ENCODE peak calls at places on chromosomes 12 and 14, in eight cellular contexts. Q, T, I, D, G, B, M and L are unnamed samples. For H3K27me3, the result is how much of the 10 kb centered on the place peaks cover.

GRCh38 chr12:24889403-24889802 is 59.5 kb downstream of the BCAT1 start:
- DNase-seq in I (no peak), M (no peak), B (no peak), D (no peak), T (no peak), Q (no peak), G (no peak), L (no peak)

GRCh38 chr14:51104467-51104866 is 9.6 kb upstream of the TRIM9 start:
- DNase-seq in M (no peak), T (no peak), Q (no peak), B (no peak), G (no peak), D (no peak), I (no peak), L (no peak)

GRCh38 chr12:82426081-82426480 is 67.8 kb downstream of the METTL25 start:
- DNase-seq in G (peak), M (no peak), T (no peak), I (no peak), Q (no peak), D (no peak), B (no peak), L (no peak)

GRCh38 chr14:66206554-66206953 is 279.6 kb upstream of the CCDC196 start:
- DNase-seq in T (no peak), Q (no peak), B (no peak), G (no peak), I (no peak), M (no peak), D (no peak), L (no peak)

GRCh38 chr14:99270491-99271287 is 1.3 kb downstream of the BCL11B start:
- DNase-seq in G (no peak), D (no peak), I (peak), T (no peak), Q (no peak), M (no peak), B (no peak), L (peak)

GRCh38 chr14:54603362-54603761 is 36.4 kb downstream of the SAMD4A start:
- DNase-seq in T (no peak), B (peak), D (peak), M (peak), I (no peak), G (peak), Q (no peak), L (no peak)

GRCh38 chr12:125734137-125734536 is 668.9 kb downstream of the AACS start:
- DNase-seq in T (no peak), Q (no peak), I (no peak), B (no peak), G (no peak), M (no peak), D (no peak), L (no peak)

GRCh38 chr12:131620946-131621681 is 89.8 kb upstream of the SFSWAP start:
- DNase-seq in M (no peak), Q (no peak), G (no peak), I (no peak), B (no peak), D (no peak), T (no peak), L (peak)

GRCh38 chr14:94344389-94344788 is 21.3 kb upstream of the SERPINA6 start:
- DNase-seq in G (no peak), I (no peak), T (no peak), D (no peak), Q (no peak), B (no peak), M (no peak), L (no peak)

GRCh38 chr12:128976120-128976519 is 122.8 kb downstream of the GLT1D1 start:
- DNase-seq in T (peak), G (no peak), M (no peak), B (peak), I (peak), Q (no peak), D (no peak), L (no peak)

GRCh38 chr12:53220857-53221202 is 11.2 kb downstream of the RARG start:
- DNase-seq in M (peak), D (peak), Q (no peak), I (peak), G (peak), B (peak), T (no peak), L (peak)

GRCh38 chr14:36510078-36510799 is 9.8 kb downstream of the NKX2-1 start:
- DNase-seq in G (peak), I (peak), B (no peak), T (no peak), Q (no peak), D (peak), M (no peak), L (peak)

GRCh38 chr12:2613674-2614073 is 181.1 kb upstream of the FKBP4 start:
- DNase-seq in I (no peak), Q (peak), B (peak), G (peak), M (peak), D (peak), T (no peak), L (peak)

GRCh38 chr12:113466770-113467153 is 4.9 kb downstream of the LHX5 start:
- DNase-seq in M (no peak), I (no peak), T (no peak), D (no peak), Q (no peak), G (no peak), B (no peak), L (peak)

GRCh38 chr14:101017806-101018560 is 114.5 kb upstream of the RTL1 start:
- DNase-seq in B (no peak), T (no peak), M (no peak), D (no peak), G (no peak), Q (no peak), I (no peak), L (no peak)

GRCh38 chr12:52277486-52278245 is 3.2 kb downstream of the KRT86 start:
- DNase-seq in I (no peak), T (no peak), D (no peak), B (no peak), G (no peak), Q (no peak), M (no peak), L (no peak)

GRCh38 chr12:130161261-130162231 is 718 bp upstream of the FZD10 start:
- DNase-seq in D (peak), T (peak), M (no peak), G (peak), Q (no peak), I (peak), B (no peak), L (peak)

DNA sequence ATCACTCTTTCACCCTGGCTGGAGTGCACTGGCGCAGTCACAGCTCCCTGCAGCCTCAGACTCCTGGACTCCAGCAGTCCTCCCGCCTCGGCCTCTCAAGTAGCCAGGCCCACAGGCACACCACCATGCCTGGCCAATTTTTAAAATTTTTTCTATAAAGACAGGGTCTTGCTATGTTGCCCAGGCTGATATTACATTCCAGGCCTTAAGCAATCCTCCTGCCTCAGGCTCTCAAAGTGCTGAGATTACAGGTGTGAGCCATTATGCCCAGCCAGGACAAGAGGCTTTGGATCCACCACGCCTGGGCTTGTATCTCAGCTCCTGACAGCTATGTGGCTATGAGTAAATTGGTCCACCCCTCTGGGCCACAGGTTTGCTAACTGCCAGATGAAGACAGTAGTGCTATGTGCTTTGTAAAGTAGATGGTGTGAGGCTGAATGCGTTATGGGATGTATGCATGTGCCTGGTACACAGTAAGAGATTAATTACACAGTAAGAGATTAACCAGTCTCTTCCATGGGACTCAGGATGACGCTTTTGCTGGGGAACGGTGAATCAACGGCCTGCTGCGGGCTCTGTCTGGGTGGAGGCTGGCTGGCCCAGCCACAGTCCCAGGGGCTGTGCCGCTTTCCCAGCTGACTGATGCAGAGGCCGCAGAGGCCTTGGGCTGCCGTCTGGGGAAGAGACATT is 53.3 kb upstream of the NCOR2 start:
- DNase-seq in M (peak), Q (peak), T (no peak), I (no peak), B (no peak), G (peak), D (peak), L (peak)
- H3K27me3 ChIP-seq in M (under half), Q (under half), T (under half), I (under half), B (under half), G (under half), D (under half), L (under half)

GRCh38 chr14:105168093-105168420 is 519 bp downstream of the JAG2 start:
- DNase-seq in G (no peak), M (no peak), T (no peak), I (no peak), B (no peak), Q (no peak), D (no peak), L (no peak)
- H3K4me2 ChIP-seq in G (no peak), M (no peak), T (peak), I (peak), B (peak), Q (peak), D (peak), L (no peak)

GRCh38 chr12:55428844-55429243 is 2.8 kb downstream of the OR6C76 start:
- DNase-seq in Q (no peak), M (no peak), B (no peak), T (no peak), D (no peak), G (no peak), I (no peak), L (no peak)
- TF ChIP-seq CTCF in Q (no peak), M (no peak), B (no peak), T (no peak), D (no peak), G (no peak), I (no peak), L (no peak)

GRCh38 chr14:77144412-77145115 is 3.0 kb upstream of the ZDHHC22 start:
- DNase-seq in B (no peak), T (no peak), D (no peak), G (no peak), Q (no peak), I (no peak), M (no peak), L (no peak)
- H3K27me3 ChIP-seq in B (half or more), T (under half), D (half or more), G (half or more), Q (half or more), I (half or more), M (half or more), L (half or more)

DNA sequence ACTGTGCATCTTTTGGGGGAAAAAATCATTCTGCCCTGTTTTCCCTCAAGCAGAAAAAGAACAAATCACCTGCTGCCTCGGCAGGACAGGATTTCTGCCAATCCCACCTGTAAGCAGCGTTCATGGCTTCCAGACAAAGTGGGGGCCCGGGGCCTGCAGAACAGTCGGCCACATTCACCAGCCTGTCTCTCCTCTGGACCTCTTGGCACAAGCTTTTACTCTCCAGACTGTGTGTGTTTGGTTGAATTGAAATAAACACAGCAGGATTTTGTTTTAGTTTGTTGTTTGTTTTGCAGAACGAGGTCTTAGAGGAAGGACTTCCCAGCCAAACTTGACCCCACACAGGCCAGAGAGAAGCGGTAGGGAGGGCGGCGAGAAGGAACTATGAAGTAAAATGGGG is 41.7 kb upstream of the FOS start:
- DNase-seq in M (no peak), B (no peak), I (no peak), D (no peak), T (no peak), G (no peak), Q (no peak), L (no peak)
- H3K4me2 ChIP-seq in M (no peak), B (no peak), I (no peak), D (no peak), T (no peak), G (no peak), Q (no peak), L (no peak)

DNA sequence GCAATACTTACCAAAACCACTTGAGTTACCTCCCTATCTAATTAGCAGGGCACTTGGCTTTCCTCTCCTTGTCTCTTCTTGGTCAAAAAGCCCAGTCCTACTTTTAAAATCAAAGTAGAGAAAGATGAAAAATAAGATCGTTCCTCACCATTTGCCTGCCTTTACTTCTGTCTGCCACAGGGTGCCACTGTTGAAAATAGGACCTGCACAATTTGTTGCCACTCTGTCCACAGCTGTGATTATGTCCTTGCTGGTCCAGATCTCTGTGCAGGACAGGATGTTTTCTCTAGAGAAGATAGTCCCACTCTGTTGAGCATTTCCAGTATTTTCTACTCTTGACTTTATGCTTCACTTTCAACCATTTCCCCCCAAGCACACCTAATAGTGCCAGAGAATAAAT is 179.9 kb downstream of the PDZRN4 start:
- DNase-seq in T (no peak), D (no peak), M (peak), B (peak), Q (no peak), G (no peak), I (peak), L (no peak)
- TF ChIP-seq CTCF in T (peak), D (peak), M (peak), B (peak), Q (peak), G (peak), I (peak), L (no peak)